ENCODE peak calls at places on chromosomes 12 and 14, in nine cellular contexts. One of them, this sample, is unnamed.

GRCh38 chr12:53497461-53497860 is 1.8 kb downstream of the MAP3K12 start:
- DNase-seq in fibroblast of pulmonary artery: no peak
- DNase-seq in C1 segment of cervical spinal cord: no peak
- DNase-seq in fibroblast of the aortic adventitia: no peak
- DNase-seq in effector memory CD4-positive, alpha-beta T cell: no peak
- DNase-seq in breast epithelium: no peak
- DNase-seq in activated CD4-positive, alpha-beta T cell treated with anti-CD3 and anti-CD28 coated beads for 24 hours: no peak
- DNase-seq in left ventricle myocardium inferior: no peak
- DNase-seq in HCEC 1CT: no peak
- DNase-seq in this sample: no peak

GRCh38 chr12:26303418-26303817 is 108.0 kb downstream of the SSPN start:
- DNase-seq in fibroblast of pulmonary artery: no peak
- DNase-seq in C1 segment of cervical spinal cord: no peak
- DNase-seq in fibroblast of the aortic adventitia: no peak
- DNase-seq in effector memory CD4-positive, alpha-beta T cell: no peak
- DNase-seq in breast epithelium: no peak
- DNase-seq in activated CD4-positive, alpha-beta T cell treated with anti-CD3 and anti-CD28 coated beads for 24 hours: no peak
- DNase-seq in left ventricle myocardium inferior: no peak
- DNase-seq in HCEC 1CT: no peak
- DNase-seq in this sample: no peak

GRCh38 chr14:70726651-70727375 is 82.5 kb downstream of the MAP3K9 start:
- DNase-seq in fibroblast of pulmonary artery: no peak
- DNase-seq in C1 segment of cervical spinal cord: no peak
- DNase-seq in fibroblast of the aortic adventitia: no peak
- DNase-seq in effector memory CD4-positive, alpha-beta T cell: no peak
- DNase-seq in breast epithelium: no peak
- DNase-seq in activated CD4-positive, alpha-beta T cell treated with anti-CD3 and anti-CD28 coated beads for 24 hours: no peak
- DNase-seq in left ventricle myocardium inferior: no peak
- DNase-seq in HCEC 1CT: no peak
- DNase-seq in this sample: no peak

GRCh38 chr14:70289138-70289537 is 70.3 kb downstream of the COX16 start:
- DNase-seq in fibroblast of pulmonary artery: no peak
- DNase-seq in C1 segment of cervical spinal cord: no peak
- DNase-seq in fibroblast of the aortic adventitia: no peak
- DNase-seq in effector memory CD4-positive, alpha-beta T cell: no peak
- DNase-seq in breast epithelium: no peak
- DNase-seq in activated CD4-positive, alpha-beta T cell treated with anti-CD3 and anti-CD28 coated beads for 24 hours: peak
- DNase-seq in left ventricle myocardium inferior: no peak
- DNase-seq in HCEC 1CT: no peak
- DNase-seq in this sample: no peak

GRCh38 chr12:115922952-115923564 is 354.4 kb downstream of the MED13L start:
- DNase-seq in fibroblast of pulmonary artery: peak
- DNase-seq in C1 segment of cervical spinal cord: no peak
- DNase-seq in fibroblast of the aortic adventitia: peak
- DNase-seq in effector memory CD4-positive, alpha-beta T cell: no peak
- DNase-seq in breast epithelium: no peak
- DNase-seq in activated CD4-positive, alpha-beta T cell treated with anti-CD3 and anti-CD28 coated beads for 24 hours: no peak
- DNase-seq in left ventricle myocardium inferior: no peak
- DNase-seq in HCEC 1CT: no peak
- DNase-seq in this sample: no peak

GRCh38 chr12:81077686-81078441 is at the start of gene ACSS3:
- DNase-seq in fibroblast of pulmonary artery: peak
- DNase-seq in C1 segment of cervical spinal cord: peak
- DNase-seq in fibroblast of the aortic adventitia: peak
- DNase-seq in effector memory CD4-positive, alpha-beta T cell: no peak
- DNase-seq in breast epithelium: peak
- DNase-seq in activated CD4-positive, alpha-beta T cell treated with anti-CD3 and anti-CD28 coated beads for 24 hours: no peak
- DNase-seq in left ventricle myocardium inferior: peak
- DNase-seq in HCEC 1CT: peak
- DNase-seq in this sample: no peak

GRCh38 chr14:32947081-32947480 is 8.4 kb downstream of the NPAS3 start:
- DNase-seq in fibroblast of pulmonary artery: no peak
- DNase-seq in C1 segment of cervical spinal cord: no peak
- DNase-seq in fibroblast of the aortic adventitia: no peak
- DNase-seq in effector memory CD4-positive, alpha-beta T cell: no peak
- DNase-seq in breast epithelium: no peak
- DNase-seq in activated CD4-positive, alpha-beta T cell treated with anti-CD3 and anti-CD28 coated beads for 24 hours: no peak
- DNase-seq in left ventricle myocardium inferior: no peak
- DNase-seq in HCEC 1CT: no peak
- DNase-seq in this sample: no peak

GRCh38 chr12:121009744-121010143 is 6.5 kb downstream of the C12orf43 start:
- DNase-seq in fibroblast of pulmonary artery: peak
- DNase-seq in C1 segment of cervical spinal cord: no peak
- DNase-seq in fibroblast of the aortic adventitia: peak
- DNase-seq in effector memory CD4-positive, alpha-beta T cell: no peak
- DNase-seq in breast epithelium: no peak
- DNase-seq in activated CD4-positive, alpha-beta T cell treated with anti-CD3 and anti-CD28 coated beads for 24 hours: no peak
- DNase-seq in left ventricle myocardium inferior: no peak
- DNase-seq in HCEC 1CT: peak
- DNase-seq in this sample: no peak

GRCh38 chr12:65699251-65699650 is 125.0 kb upstream of the HMGA2 start:
- DNase-seq in fibroblast of pulmonary artery: peak
- DNase-seq in C1 segment of cervical spinal cord: no peak
- DNase-seq in fibroblast of the aortic adventitia: peak
- DNase-seq in effector memory CD4-positive, alpha-beta T cell: no peak
- DNase-seq in breast epithelium: no peak
- DNase-seq in activated CD4-positive, alpha-beta T cell treated with anti-CD3 and anti-CD28 coated beads for 24 hours: no peak
- DNase-seq in left ventricle myocardium inferior: no peak
- DNase-seq in HCEC 1CT: peak
- DNase-seq in this sample: no peak

GRCh38 chr12:58639323-58639934 is 280.9 kb downstream of the LRIG3 start:
- DNase-seq in fibroblast of pulmonary artery: peak
- DNase-seq in C1 segment of cervical spinal cord: no peak
- DNase-seq in fibroblast of the aortic adventitia: peak
- DNase-seq in effector memory CD4-positive, alpha-beta T cell: no peak
- DNase-seq in breast epithelium: no peak
- DNase-seq in activated CD4-positive, alpha-beta T cell treated with anti-CD3 and anti-CD28 coated beads for 24 hours: no peak
- DNase-seq in left ventricle myocardium inferior: no peak
- DNase-seq in HCEC 1CT: no peak
- DNase-seq in this sample: no peak

GRCh38 chr12:48787791-48788521 is 933 bp downstream of the ADCY6 start:
- DNase-seq in fibroblast of pulmonary artery: no peak
- DNase-seq in C1 segment of cervical spinal cord: no peak
- DNase-seq in fibroblast of the aortic adventitia: no peak
- DNase-seq in effector memory CD4-positive, alpha-beta T cell: no peak
- DNase-seq in breast epithelium: no peak
- DNase-seq in activated CD4-positive, alpha-beta T cell treated with anti-CD3 and anti-CD28 coated beads for 24 hours: no peak
- DNase-seq in left ventricle myocardium inferior: no peak
- DNase-seq in HCEC 1CT: no peak
- DNase-seq in this sample: no peak

GRCh38 chr12:30134229-30134628 is 350.5 kb upstream of the TMTC1 start:
- DNase-seq in fibroblast of pulmonary artery: no peak
- DNase-seq in C1 segment of cervical spinal cord: no peak
- DNase-seq in fibroblast of the aortic adventitia: no peak
- DNase-seq in effector memory CD4-positive, alpha-beta T cell: no peak
- DNase-seq in breast epithelium: no peak
- DNase-seq in activated CD4-positive, alpha-beta T cell treated with anti-CD3 and anti-CD28 coated beads for 24 hours: no peak
- DNase-seq in left ventricle myocardium inferior: no peak
- DNase-seq in HCEC 1CT: no peak
- DNase-seq in this sample: no peak

GRCh38 chr12:5374691-5375090 is 57.2 kb upstream of the NTF3 start:
- DNase-seq in fibroblast of pulmonary artery: no peak
- DNase-seq in C1 segment of cervical spinal cord: no peak
- DNase-seq in fibroblast of the aortic adventitia: no peak
- DNase-seq in effector memory CD4-positive, alpha-beta T cell: no peak
- DNase-seq in breast epithelium: no peak
- DNase-seq in activated CD4-positive, alpha-beta T cell treated with anti-CD3 and anti-CD28 coated beads for 24 hours: no peak
- DNase-seq in left ventricle myocardium inferior: no peak
- DNase-seq in HCEC 1CT: no peak
- DNase-seq in this sample: no peak

GRCh38 chr14:100285021-100285912 is 21.0 kb downstream of the SLC25A29 start:
- DNase-seq in fibroblast of pulmonary artery: peak
- DNase-seq in C1 segment of cervical spinal cord: no peak
- DNase-seq in fibroblast of the aortic adventitia: peak
- DNase-seq in effector memory CD4-positive, alpha-beta T cell: peak
- DNase-seq in breast epithelium: peak
- DNase-seq in activated CD4-positive, alpha-beta T cell treated with anti-CD3 and anti-CD28 coated beads for 24 hours: peak
- DNase-seq in left ventricle myocardium inferior: peak
- DNase-seq in HCEC 1CT: peak
- DNase-seq in this sample: no peak

GRCh38 chr12:70402597-70402996 is 36.5 kb downstream of the KCNMB4 start:
- DNase-seq in fibroblast of pulmonary artery: peak
- DNase-seq in C1 segment of cervical spinal cord: no peak
- DNase-seq in fibroblast of the aortic adventitia: peak
- DNase-seq in effector memory CD4-positive, alpha-beta T cell: no peak
- DNase-seq in breast epithelium: no peak
- DNase-seq in activated CD4-positive, alpha-beta T cell treated with anti-CD3 and anti-CD28 coated beads for 24 hours: no peak
- DNase-seq in left ventricle myocardium inferior: no peak
- DNase-seq in HCEC 1CT: peak
- DNase-seq in this sample: no peak

GRCh38 chr12:5292651-5293050 is 139.3 kb upstream of the NTF3 start:
- DNase-seq in fibroblast of pulmonary artery: no peak
- DNase-seq in C1 segment of cervical spinal cord: no peak
- DNase-seq in fibroblast of the aortic adventitia: no peak
- DNase-seq in effector memory CD4-positive, alpha-beta T cell: no peak
- DNase-seq in breast epithelium: no peak
- DNase-seq in activated CD4-positive, alpha-beta T cell treated with anti-CD3 and anti-CD28 coated beads for 24 hours: no peak
- DNase-seq in left ventricle myocardium inferior: no peak
- DNase-seq in HCEC 1CT: no peak
- DNase-seq in this sample: no peak

GRCh38 chr12:67943295-67943892 is 45.9 kb upstream of the IFNG-AS1 start:
- DNase-seq in fibroblast of pulmonary artery: peak
- DNase-seq in C1 segment of cervical spinal cord: no peak
- DNase-seq in fibroblast of the aortic adventitia: peak
- DNase-seq in effector memory CD4-positive, alpha-beta T cell: peak
- DNase-seq in breast epithelium: no peak
- DNase-seq in activated CD4-positive, alpha-beta T cell treated with anti-CD3 and anti-CD28 coated beads for 24 hours: peak
- DNase-seq in left ventricle myocardium inferior: no peak
- DNase-seq in HCEC 1CT: peak
- DNase-seq in this sample: peak

GRCh38 chr12:52231305-52232232 is 1.5 kb upstream of the KRT7 start:
- DNase-seq in fibroblast of pulmonary artery: no peak
- DNase-seq in C1 segment of cervical spinal cord: no peak
- DNase-seq in fibroblast of the aortic adventitia: no peak
- DNase-seq in effector memory CD4-positive, alpha-beta T cell: no peak
- DNase-seq in breast epithelium: peak
- DNase-seq in activated CD4-positive, alpha-beta T cell treated with anti-CD3 and anti-CD28 coated beads for 24 hours: no peak
- DNase-seq in left ventricle myocardium inferior: no peak
- DNase-seq in HCEC 1CT: no peak
- DNase-seq in this sample: peak

GRCh38 chr14:40394634-40395340 is 962.6 kb upstream of the FBXO33 start:
- DNase-seq in fibroblast of pulmonary artery: peak
- DNase-seq in C1 segment of cervical spinal cord: no peak
- DNase-seq in fibroblast of the aortic adventitia: no peak
- DNase-seq in effector memory CD4-positive, alpha-beta T cell: no peak
- DNase-seq in breast epithelium: no peak
- DNase-seq in activated CD4-positive, alpha-beta T cell treated with anti-CD3 and anti-CD28 coated beads for 24 hours: no peak
- DNase-seq in left ventricle myocardium inferior: no peak
- DNase-seq in HCEC 1CT: no peak
- DNase-seq in this sample: no peak

GRCh38 chr12:127035011-127035879 is 1231.7 kb upstream of the TMEM132C start:
- DNase-seq in fibroblast of pulmonary artery: no peak
- DNase-seq in C1 segment of cervical spinal cord: no peak
- DNase-seq in fibroblast of the aortic adventitia: no peak
- DNase-seq in effector memory CD4-positive, alpha-beta T cell: no peak
- DNase-seq in breast epithelium: no peak
- DNase-seq in activated CD4-positive, alpha-beta T cell treated with anti-CD3 and anti-CD28 coated beads for 24 hours: no peak
- DNase-seq in left ventricle myocardium inferior: no peak
- DNase-seq in HCEC 1CT: peak
- DNase-seq in this sample: no peak